ENCODE peak calls at places on chromosomes 5 and 9, in six cellular contexts. M is GM12864, R is T-cell, J is Kasumi-1, G is RWPE1, Z is ecto neural progenitor cell. N is an unnamed sample.

GRCh38 chr9:15182755-15183154 is 124.3 kb downstream of the TTC39B start:
- DNase-seq in M (no peak), R (no peak), J (no peak), G (no peak), Z (no peak), N (no peak)

GRCh38 chr5:38780950-38781349 is 64.9 kb upstream of the OSMR start:
- DNase-seq in M (no peak), R (no peak), J (no peak), G (peak; percentile 8), Z (no peak), N (no peak)

GRCh38 chr9:30075451-30076199 is 2308.8 kb upstream of the ACO1 start:
- DNase-seq in M (peak; percentile 19), R (no peak), J (no peak), G (peak; percentile 42), Z (no peak), N (no peak)

GRCh38 chr5:148147415-148147814 is 20.9 kb upstream of the SPINK14 start:
- DNase-seq in M (no peak), R (no peak), J (no peak), G (no peak), Z (no peak), N (no peak)

GRCh38 chr5:122775713-122776084 is 819 bp downstream of the SNX2 start:
- DNase-seq in M (no peak), R (no peak), J (peak; percentile 67), G (no peak), Z (no peak), N (no peak)

GRCh38 chr5:147809830-147810666 is 21.4 kb downstream of the SPINK1 start:
- DNase-seq in M (no peak), R (no peak), J (no peak), G (no peak), Z (no peak), N (no peak)

GRCh38 chr5:37789991-37790390 is 49.9 kb downstream of the GDNF start:
- DNase-seq in M (no peak), R (no peak), J (no peak), G (no peak), Z (no peak), N (no peak)

GRCh38 chr5:174511711-174512253 is 212.6 kb upstream of the MSX2 start:
- DNase-seq in M (no peak), R (no peak), J (no peak), G (no peak), Z (no peak), N (no peak)

GRCh38 chr5:37792976-37793328 is 46.9 kb downstream of the GDNF start:
- DNase-seq in M (no peak), R (no peak), J (no peak), G (no peak), Z (no peak), N (no peak)

GRCh38 chr5:95743248-95743647 is 12.1 kb downstream of the RHOBTB3 start:
- DNase-seq in M (no peak), R (no peak), J (no peak), G (no peak), Z (no peak), N (no peak)

GRCh38 chr9:128470560-128470959 is 14.8 kb downstream of the ODF2 start:
- DNase-seq in M (no peak), R (no peak), J (peak; percentile 71), G (no peak), Z (no peak), N (no peak)

GRCh38 chr5:5752844-5753243 is 330.4 kb downstream of the ICE1 start:
- DNase-seq in M (peak; percentile 74), R (no peak), J (no peak), G (no peak), Z (no peak), N (peak; percentile 4)

GRCh38 chr9:35792044-35792813 is 838 bp downstream of the NPR2 start:
- DNase-seq in M (no peak), R (no peak), J (no peak), G (no peak), Z (no peak), N (no peak)

GRCh38 chr5:171579162-171579561 is 159.7 kb downstream of the FGF18 start:
- DNase-seq in M (no peak), R (no peak), J (no peak), G (no peak), Z (no peak), N (no peak)

GRCh38 chr5:42494414-42494813 is 71.2 kb downstream of the GHR start:
- DNase-seq in M (no peak), R (no peak), J (no peak), G (peak; percentile 30), Z (no peak), N (no peak)

GRCh38 chr5:176776916-176777315 is 33.4 kb upstream of the UNC5A start:
- DNase-seq in M (no peak), R (no peak), J (no peak), G (no peak), Z (peak; percentile 27), N (no peak)

GRCh38 chr5:145859897-145860296 is 12.9 kb downstream of the GRXCR2 start:
- DNase-seq in M (no peak), R (no peak), J (peak; percentile 11), G (no peak), Z (no peak), N (no peak)

GRCh38 chr5:109590799-109591198 is 98.9 kb upstream of the MAN2A1 start:
- DNase-seq in M (no peak), R (no peak), J (no peak), G (no peak), Z (no peak), N (no peak)

GRCh38 chr5:32510860-32511259 is 66.3 kb upstream of the ZFR start:
- DNase-seq in M (no peak), R (no peak), J (no peak), G (no peak), Z (no peak), N (no peak)

GRCh38 chr9:92191801-92192200 is 76.6 kb upstream of the SPTLC1 start:
- DNase-seq in M (no peak), R (no peak), J (no peak), G (peak; percentile 69), Z (no peak), N (no peak)

GRCh38 chr9:88694625-88695024 is 159.6 kb downstream of the NXNL2 start:
- DNase-seq in M (no peak), R (no peak), J (no peak), G (no peak), Z (no peak), N (no peak)

GRCh38 chr9:109181284-109181683 is 14.2 kb upstream of the FRRS1L start:
- DNase-seq in M (peak; percentile 49), R (no peak), J (no peak), G (no peak), Z (no peak), N (peak; percentile 30)

GRCh38 chr9:85182381-85182780 is 512.9 kb downstream of the NTRK2 start:
- DNase-seq in M (no peak), R (no peak), J (no peak), G (peak; percentile 20), Z (no peak), N (no peak)

GRCh38 chr5:93378073-93378472 is 202.9 kb downstream of the NR2F1-AS1 start:
- DNase-seq in M (no peak), R (no peak), J (no peak), G (peak; percentile 64), Z (no peak), N (no peak)

GRCh38 chr9:133919253-133920115 is 72.6 kb downstream of the VAV2 start:
- DNase-seq in M (no peak), R (no peak), J (no peak), G (no peak), Z (no peak), N (no peak)

GRCh38 chr5:157827429-157827828 is 31.5 kb downstream of the CLINT1 start:
- DNase-seq in M (no peak), R (no peak), J (no peak), G (no peak), Z (no peak), N (no peak)

N was measured in CD4-positive, CD25-positive, alpha-beta regulatory T cell.